ENCODE peak calls at places on chromosome 10, in eight cellular contexts. M is substantia nigra; D is Jurkat, Clone E6-1; T is NCI-H82; B is T-helper 17 cell; O is heart right ventricle; C is epithelial cell of prostate; R is T-helper 9 cell. J is an unnamed sample.

GRCh38 chr10:132054564-132054963 is 11.2 kb upstream of the JAKMIP3 start:
- DNase-seq in M (no peak), D (no peak), T (no peak), B (no peak), O (no peak), C (no peak), R (no peak), J (no peak)

GRCh38 chr10:29386347-29386999 is 97.6 kb downstream of the LYZL1 start:
- DNase-seq in M (no peak), D (peak; percentile 33), T (peak; percentile 50), B (no peak), O (no peak), C (no peak), R (no peak), J (no peak)

GRCh38 chr10:100182908-100183307 is 2.9 kb downstream of the ERLIN1 start:
- DNase-seq in M (no peak), D (no peak), T (peak; percentile 76), B (no peak), O (no peak), C (no peak), R (no peak), J (no peak)

GRCh38 chr10:114310346-114310745 is 71.3 kb downstream of the VWA2 start:
- DNase-seq in M (no peak), D (no peak), T (no peak), B (no peak), O (no peak), C (no peak), R (no peak), J (peak; percentile 25)

GRCh38 chr10:88415533-88416130 is 167.5 kb downstream of the RNLS start:
- DNase-seq in M (no peak), D (no peak), T (no peak), B (no peak), O (no peak), C (no peak), R (no peak), J (no peak)

GRCh38 chr10:6247041-6247712 is 44.4 kb downstream of the PFKFB3 start:
- DNase-seq in M (peak; percentile 43), D (no peak), T (no peak), B (no peak), O (no peak), C (no peak), R (no peak), J (no peak)

GRCh38 chr10:63133787-63134557 is 844 bp downstream of the NRBF2 start:
- DNase-seq in M (peak; percentile 29), D (no peak), T (no peak), B (no peak), O (no peak), C (no peak), R (no peak), J (no peak)

GRCh38 chr10:128540806-128541739 is 414.9 kb upstream of the MKI67 start:
- DNase-seq in M (peak; percentile 10), D (no peak), T (no peak), B (no peak), O (peak; percentile 23), C (no peak), R (no peak), J (no peak)

GRCh38 chr10:3729397-3729796 is 55.6 kb downstream of the KLF6 start:
- DNase-seq in M (no peak), D (no peak), T (no peak), B (no peak), O (no peak), C (peak; percentile 27), R (no peak), J (no peak)

GRCh38 chr10:43390791-43391190 is 18.2 kb downstream of the HNRNPF start:
- DNase-seq in M (peak; percentile 60), D (no peak), T (peak; percentile 46), B (no peak), O (no peak), C (no peak), R (no peak), J (peak; percentile 32)

GRCh38 chr10:927131-927530 is 4.4 kb downstream of the LARP4B start:
- DNase-seq in M (no peak), D (no peak), T (no peak), B (no peak), O (no peak), C (no peak), R (no peak), J (no peak)

GRCh38 chr10:21688870-21689269 is 154.8 kb downstream of the MLLT10 start:
- DNase-seq in M (no peak), D (no peak), T (no peak), B (no peak), O (no peak), C (no peak), R (no peak), J (no peak)

GRCh38 chr10:60351191-60351853 is 38.4 kb downstream of the ANK3 start:
- DNase-seq in M (no peak), D (no peak), T (no peak), B (no peak), O (no peak), C (no peak), R (no peak), J (no peak)

GRCh38 chr10:86715836-86716235 is 40.6 kb upstream of the BMPR1A start:
- DNase-seq in M (no peak), D (no peak), T (no peak), B (no peak), O (no peak), C (no peak), R (no peak), J (no peak)

GRCh38 chr10:69863580-69863979 is 61.9 kb downstream of the COL13A1 start:
- DNase-seq in M (no peak), D (no peak), T (no peak), B (no peak), O (no peak), C (no peak), R (no peak), J (no peak)